ENCODE peak calls at places on chromosome 14, in four cellular contexts. Q, J, Y and R are unnamed samples.

GRCh38 chr14:21199611-21200570 is 44.0 kb upstream of the OR5AU1 start:
- DNase-seq in Y (peak), J (no peak), Q (no peak), R (no peak)

GRCh38 chr14:23136566-23137133 is 17.6 kb upstream of the CEBPE start:
- DNase-seq in Y (no peak), Q (no peak), J (no peak), R (no peak)

GRCh38 chr14:80634106-80634758 is 307.3 kb downstream of the CEP128 start:
- DNase-seq in Q (no peak), Y (peak), J (no peak), R (no peak)

GRCh38 chr14:79842270-79842669 is 369.0 kb downstream of the DIO2 start:
- DNase-seq in Q (peak), J (no peak), Y (peak), R (peak)

GRCh38 chr14:42192659-42193425 is 586.2 kb downstream of the LRFN5 start:
- DNase-seq in Q (no peak), Y (peak), J (no peak), R (peak)

GRCh38 chr14:95535226-95536021 is 574 bp downstream of the GLRX5 start:
- DNase-seq in Y (no peak), Q (peak), J (no peak), R (no peak)

GRCh38 chr14:73712540-73713141 is 1.5 kb downstream of the PNMA1 start:
- DNase-seq in Y (peak), J (no peak), Q (no peak), R (no peak)

GRCh38 chr14:20690848-20691640 is 2.5 kb downstream of the ANG start:
- DNase-seq in J (no peak), Q (no peak), Y (peak), R (peak)

GRCh38 chr14:101737414-101738367 is 23.8 kb upstream of the PPP2R5C start:
- DNase-seq in Y (no peak), J (peak), Q (no peak), R (no peak)

GRCh38 chr14:90795744-90796143 is 20.5 kb downstream of the TTC7B start:
- DNase-seq in Q (no peak), J (no peak), Y (peak), R (peak)

GRCh38 chr14:86739761-86740160 is 1209.8 kb downstream of the FLRT2 start:
- DNase-seq in J (no peak), Q (no peak), Y (no peak), R (no peak)

GRCh38 chr14:73526036-73526984 is 10.6 kb upstream of the ACOT1 start:
- DNase-seq in Y (no peak), J (no peak), Q (peak), R (no peak)

GRCh38 chr14:102795060-102795925 is 18.0 kb downstream of the TRAF3 start:
- DNase-seq in Q (no peak), J (no peak), Y (peak), R (peak)

GRCh38 chr14:53890611-53891091 is 66.0 kb downstream of the BMP4 start:
- DNase-seq in J (no peak), Y (no peak), Q (no peak), R (no peak)

GRCh38 chr14:68756734-68757133 is 36.1 kb downstream of the ZFP36L1 start:
- DNase-seq in Y (no peak), Q (no peak), J (no peak), R (no peak)

GRCh38 chr14:69050235-69051184 is 71.4 kb upstream of the ACTN1 start:
- DNase-seq in J (no peak), Y (no peak), Q (no peak), R (no peak)

GRCh38 chr14:91113829-91114078 is at the start of gene DGLUCY:
- DNase-seq in Y (no peak), J (no peak), Q (peak), R (peak)

GRCh38 chr14:47435331-47435965 is 240.0 kb downstream of the MDGA2 start:
- DNase-seq in Q (no peak), Y (no peak), J (no peak), R (no peak)

GRCh38 chr14:29037428-29037827 is 270.8 kb downstream of the FOXG1 start:
- DNase-seq in J (no peak), Q (no peak), Y (peak), R (peak)

GRCh38 chr14:49954171-49954631 is 61.3 kb downstream of the ARF6 start:
- DNase-seq in J (no peak), Y (peak), Q (no peak), R (no peak)

GRCh38 chr14:81102217-81102616 is 118.5 kb downstream of the GTF2A1 start:
- DNase-seq in Y (no peak), Q (no peak), J (no peak), R (no peak)

GRCh38 chr14:43983721-43984120 is 523.4 kb downstream of the FSCB start:
- DNase-seq in Q (no peak), Y (no peak), J (no peak), R (no peak)

GRCh38 chr14:50038398-50039119 is 77.8 kb downstream of the VCPKMT start:
- DNase-seq in Q (no peak), J (no peak), Y (peak), R (peak)

GRCh38 chr14:102075155-102075554 is 11.7 kb downstream of the HSP90AA1 start:
- DNase-seq in Q (no peak), J (no peak), Y (no peak), R (no peak)

GRCh38 chr14:53247596-53248370 is 94.7 kb upstream of the DDHD1 start:
- DNase-seq in Q (peak), Y (no peak), J (no peak), R (no peak)

GRCh38 chr14:102979406-102979805 is 56.9 kb downstream of the AMN start:
- DNase-seq in Q (no peak), J (no peak), Y (no peak), R (no peak)

GRCh38 chr14:94066089-94066676 is 14.8 kb downstream of the DDX24 start:
- DNase-seq in Q (peak), Y (no peak), J (no peak), R (no peak)

GRCh38 chr14:30227871-30228270 is 300.2 kb upstream of the PRKD1 start:
- DNase-seq in Y (peak), J (no peak), Q (no peak), R (no peak)

GRCh38 chr14:105925615-105926414 is 399.4 kb downstream of the TMEM121 start:
- DNase-seq in Y (no peak), J (no peak), Q (no peak), R (no peak)

GRCh38 chr14:76091036-76091435 is 60.7 kb upstream of the GPATCH2L start:
- DNase-seq in Y (peak), J (peak), Q (no peak), R (no peak)

GRCh38 chr14:67487937-67488893 is at the start of gene TMEM229B:
- DNase-seq in Q (no peak), Y (no peak), J (no peak), R (no peak)

GRCh38 chr14:56953884-56954283 is 143.6 kb upstream of the OTX2 start:
- DNase-seq in J (no peak), Y (no peak), Q (no peak), R (no peak)

GRCh38 chr14:76793324-76793723 is 19.4 kb downstream of the ANGEL1 start:
- DNase-seq in Q (no peak), J (no peak), Y (no peak), R (no peak)

GRCh38 chr14:31326111-31326510 is 94.2 kb downstream of the HEATR5A start:
- DNase-seq in Y (peak), J (no peak), Q (no peak), R (peak)

GRCh38 chr14:20469242-20469889 is at the start of gene PNP:
- DNase-seq in Y (peak), Q (peak), J (peak), R (peak)

GRCh38 chr14:86532219-86532618 is 1002.3 kb downstream of the FLRT2 start:
- DNase-seq in J (no peak), Y (no peak), Q (no peak), R (peak)

GRCh38 chr14:80522936-80523335 is 311.6 kb upstream of the DIO2 start:
- DNase-seq in J (no peak), Q (no peak), Y (peak), R (peak)

GRCh38 chr14:68616255-68616902 is 176.5 kb downstream of the ZFP36L1 start:
- DNase-seq in Q (no peak), J (no peak), Y (peak), R (no peak)

GRCh38 chr14:59225281-59225680 is 36.8 kb downstream of the DAAM1 start:
- DNase-seq in J (no peak), Q (no peak), Y (no peak), R (no peak)
- H3K4me3 ChIP-seq in J (no peak), Q (no peak), Y (no peak), R (no peak)

GRCh38 chr14:37144729-37145363 is 27.6 kb downstream of the SLC25A21 start:
- DNase-seq in J (no peak), Y (no peak), Q (no peak), R (no peak)

GRCh38 chr14:37142835-37143499 is 29.4 kb downstream of the SLC25A21 start:
- DNase-seq in J (no peak), Y (peak), Q (no peak), R (peak)

GRCh38 chr14:37140176-37140575 is 32.2 kb downstream of the SLC25A21 start:
- DNase-seq in J (no peak), Q (no peak), Y (no peak), R (no peak)

GRCh38 chr14:37145395-37145794 is 27.0 kb downstream of the SLC25A21 start:
- DNase-seq in J (no peak), Q (no peak), Y (no peak), R (no peak)

DNA sequence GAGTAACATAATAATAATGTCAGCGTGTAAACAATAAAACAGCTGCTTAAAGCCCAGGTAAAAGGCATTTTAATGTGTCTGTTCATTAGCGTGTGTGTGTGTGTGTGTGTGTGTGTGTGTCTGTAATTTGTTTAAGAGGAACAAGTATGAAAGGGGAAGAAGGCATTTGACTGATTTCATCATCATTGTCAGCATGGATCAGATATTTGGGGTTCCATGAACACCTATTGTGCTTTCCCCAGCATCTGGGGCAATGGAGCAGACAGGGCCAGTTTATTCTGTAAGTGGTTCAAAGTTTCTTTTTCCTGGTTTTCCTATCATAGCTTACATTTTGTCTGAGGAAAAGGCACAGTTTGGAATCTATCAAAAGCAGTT is 28.9 kb downstream of the SLC25A21 start:
- DNase-seq in J (no peak), Y (no peak), Q (no peak), R (no peak)
- H3K4me3 ChIP-seq in J (no peak), Y (no peak), Q (no peak), R (no peak)

GRCh38 chr14:100567009-100567876 is 20.0 kb downstream of the BEGAIN start:
- DNase-seq in Q (peak), J (no peak), Y (no peak), R (no peak)

GRCh38 chr14:100567877-100568163 is 19.4 kb downstream of the BEGAIN start:
- DNase-seq in Q (no peak), Y (no peak), J (no peak), R (no peak)

GRCh38 chr14:100568998-100569733 is 18.1 kb downstream of the BEGAIN start:
- DNase-seq in Q (no peak), J (no peak), Y (no peak), R (no peak)

GRCh38 chr14:100569734-100570251 is 17.4 kb downstream of the BEGAIN start:
- DNase-seq in J (no peak), Q (no peak), Y (no peak), R (no peak)

GRCh38 chr14:100568164-100568997 is 18.8 kb downstream of the BEGAIN start:
- DNase-seq in Y (no peak), Q (no peak), J (no peak), R (no peak)
- H3K4me3 ChIP-seq in Y (peak), Q (peak), J (peak), R (peak)

GRCh38 chr14:33792387-33793368 is 158.2 kb downstream of the EGLN3 start:
- DNase-seq in Y (peak), J (peak), Q (peak), R (peak)
- H3K4me3 ChIP-seq in Y (no peak), J (peak), Q (no peak), R (peak)

GRCh38 chr14:61812347-61813100 is 50.3 kb downstream of the SNAPC1 start:
- DNase-seq in Q (no peak), J (no peak), Y (peak), R (no peak)

GRCh38 chr14:61811882-61812346 is 49.7 kb downstream of the SNAPC1 start:
- DNase-seq in Q (no peak), Y (no peak), J (no peak), R (no peak)

DNA sequence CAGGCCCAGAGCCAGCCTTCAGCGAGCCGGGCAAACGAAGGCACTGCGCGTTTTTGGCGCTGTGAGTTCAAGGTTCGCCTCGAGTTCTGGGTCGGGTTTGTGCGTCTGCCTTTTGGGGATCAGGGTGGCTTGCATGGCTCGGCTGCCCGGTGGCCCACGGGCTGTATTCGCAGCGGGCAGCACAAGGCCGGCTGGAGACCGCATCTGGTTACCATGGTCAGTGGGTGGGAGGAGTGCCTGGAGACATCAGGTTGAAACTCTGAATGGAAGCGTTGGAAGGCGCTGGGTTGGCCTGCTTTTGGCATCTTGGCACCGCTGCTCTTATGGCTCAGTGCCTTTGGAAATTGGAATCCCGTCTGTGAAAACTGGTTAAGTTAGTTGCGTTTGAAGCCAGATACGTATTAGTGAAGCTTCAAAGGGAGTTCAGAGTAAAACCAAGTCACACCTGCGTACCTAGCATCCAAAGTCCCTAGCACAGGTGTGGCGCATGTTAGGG is 50.9 kb downstream of the SNAPC1 start:
- DNase-seq in Q (no peak), J (no peak), Y (no peak), R (no peak)
- H3K4me3 ChIP-seq in Q (peak), J (peak), Y (peak), R (peak)

DNA sequence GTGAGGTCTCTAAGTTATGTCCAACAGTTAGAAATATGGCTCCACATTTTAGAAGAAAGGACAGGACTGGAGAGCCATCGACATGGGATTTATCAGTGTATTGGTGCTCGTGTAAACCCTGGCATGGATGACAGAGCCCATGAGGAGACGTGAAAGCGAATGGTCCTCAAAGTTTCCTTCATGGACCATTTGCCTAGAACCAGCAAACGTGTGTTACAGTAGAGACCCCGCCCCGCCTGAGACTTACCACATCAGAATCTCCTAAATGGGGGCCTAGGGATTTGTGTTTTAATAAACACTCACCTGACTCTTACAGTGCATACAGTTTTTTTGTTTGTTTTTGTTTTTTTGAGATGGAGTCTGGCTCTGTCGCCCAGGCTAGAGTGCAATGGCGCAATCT is 12.2 kb downstream of the EVL start:
- DNase-seq in Q (no peak), J (no peak), Y (no peak), R (no peak)
- H3K4me3 ChIP-seq in Q (no peak), J (no peak), Y (no peak), R (no peak)